ENCODE peak calls at places on chromosomes 4 and X, in five cellular contexts. Q is D341Med, S is ovary, V is AG08396, T is lung. B is an unnamed sample.

GRCh38 chr4:56731857-56732256 is 50.8 kb upstream of the HOPX start:
- DNase-seq in S (no peak), Q (no peak), T (peak), V (no peak), B (no peak)

GRCh38 chr4:42302348-42302747 is 94.9 kb upstream of the SHISA3 start:
- DNase-seq in S (no peak), V (peak), T (no peak), Q (peak), B (peak)

GRCh38 chrX:55159556-55159955 is 60.6 kb upstream of the PAGE5 start:
- DNase-seq in S (no peak), Q (no peak), T (no peak), V (no peak), B (no peak)

GRCh38 chr4:177632481-177632880 is 190.2 kb upstream of the AGA start:
- DNase-seq in V (no peak), S (no peak), T (no peak), Q (no peak), B (no peak)

GRCh38 chrX:9285342-9285771 is 179.5 kb upstream of the TBL1X start:
- DNase-seq in T (no peak), V (no peak), S (no peak), Q (no peak), B (no peak)

GRCh38 chr4:71772592-71772991 is 11.3 kb downstream of the GC start:
- DNase-seq in Q (no peak), S (no peak), T (no peak), V (no peak), B (no peak)

GRCh38 chr4:77917075-77917474 is 54.4 kb downstream of the MRPL1 start:
- DNase-seq in S (no peak), T (no peak), Q (no peak), V (no peak), B (no peak)

GRCh38 chrX:152072236-152072635 is 66.1 kb downstream of the MAGEA10 start:
- DNase-seq in Q (no peak), S (no peak), T (no peak), V (peak), B (peak)

B was measured in fibroblast of mammary gland.